ENCODE peak calls at places on chromosome 1, in five cellular contexts. One of them, this sample, is unnamed.

GRCh38 chr1:117106478-117106877 is 15.1 kb downstream of the TRIM45 start:
- DNase-seq in AG04450: no peak
- DNase-seq in effector memory CD4-positive, alpha-beta T cell: no peak
- DNase-seq in psoas muscle: no peak
- DNase-seq in hepatocyte: no peak
- DNase-seq in this sample: no peak

GRCh38 chr1:182181167-182181572 is 119.7 kb upstream of the ZNF648 start:
- DNase-seq in effector memory CD4-positive, alpha-beta T cell: no peak
- DNase-seq in psoas muscle: no peak
- DNase-seq in AG04450: no peak
- DNase-seq in hepatocyte: peak; percentile 68
- DNase-seq in this sample: no peak

GRCh38 chr1:58818075-58818474 is 34.2 kb upstream of the JUN start:
- DNase-seq in psoas muscle: no peak
- DNase-seq in hepatocyte: no peak
- DNase-seq in AG04450: peak; percentile 86
- DNase-seq in effector memory CD4-positive, alpha-beta T cell: no peak
- DNase-seq in this sample: no peak

GRCh38 chr1:167221804-167222610 is 1.3 kb downstream of the POU2F1 start:
- DNase-seq in AG04450: peak; percentile 42
- DNase-seq in psoas muscle: peak; percentile 65
- DNase-seq in hepatocyte: peak; percentile 80
- DNase-seq in effector memory CD4-positive, alpha-beta T cell: peak; percentile 63
- DNase-seq in this sample: peak; percentile 65

GRCh38 chr1:31701137-31701736 is 2.6 kb downstream of the COL16A1 start:
- DNase-seq in effector memory CD4-positive, alpha-beta T cell: no peak
- DNase-seq in psoas muscle: peak; percentile 93
- DNase-seq in AG04450: peak; percentile 94
- DNase-seq in hepatocyte: peak; percentile 96
- DNase-seq in this sample: peak; percentile 73

GRCh38 chr1:226827458-226827857 is 43.0 kb upstream of the PSEN2 start:
- DNase-seq in psoas muscle: peak; percentile 66
- DNase-seq in AG04450: no peak
- DNase-seq in hepatocyte: no peak
- DNase-seq in effector memory CD4-positive, alpha-beta T cell: no peak
- DNase-seq in this sample: no peak

GRCh38 chr1:176989023-176989422 is 175.5 kb downstream of the ASTN1 start:
- DNase-seq in effector memory CD4-positive, alpha-beta T cell: no peak
- DNase-seq in hepatocyte: no peak
- DNase-seq in psoas muscle: no peak
- DNase-seq in AG04450: no peak
- DNase-seq in this sample: no peak

GRCh38 chr1:218454700-218455282 is 109.7 kb downstream of the TGFB2 start:
- DNase-seq in effector memory CD4-positive, alpha-beta T cell: no peak
- DNase-seq in psoas muscle: no peak
- DNase-seq in hepatocyte: no peak
- DNase-seq in AG04450: no peak
- DNase-seq in this sample: no peak

GRCh38 chr1:116195077-116195868 is 84.1 kb downstream of the MAB21L3 start:
- DNase-seq in hepatocyte: no peak
- DNase-seq in AG04450: no peak
- DNase-seq in psoas muscle: no peak
- DNase-seq in effector memory CD4-positive, alpha-beta T cell: no peak
- DNase-seq in this sample: no peak

GRCh38 chr1:20376880-20377494 is 86.3 kb downstream of the VWA5B1 start:
- DNase-seq in hepatocyte: peak; percentile 62
- DNase-seq in effector memory CD4-positive, alpha-beta T cell: peak; percentile 11
- DNase-seq in psoas muscle: no peak
- DNase-seq in AG04450: no peak
- DNase-seq in this sample: peak; percentile 80

GRCh38 chr1:71351438-71351837 is 270.6 kb upstream of the ZRANB2 start:
- DNase-seq in effector memory CD4-positive, alpha-beta T cell: no peak
- DNase-seq in psoas muscle: no peak
- DNase-seq in hepatocyte: no peak
- DNase-seq in AG04450: peak; percentile 56
- DNase-seq in this sample: no peak

GRCh38 chr1:247336390-247336789 is 4.7 kb upstream of the ZNF496 start:
- DNase-seq in effector memory CD4-positive, alpha-beta T cell: no peak
- DNase-seq in hepatocyte: no peak
- DNase-seq in psoas muscle: no peak
- DNase-seq in AG04450: no peak
- DNase-seq in this sample: no peak

GRCh38 chr1:247338723-247339270 is 7.1 kb upstream of the ZNF496 start:
- DNase-seq in effector memory CD4-positive, alpha-beta T cell: no peak
- DNase-seq in hepatocyte: no peak
- DNase-seq in AG04450: no peak
- DNase-seq in psoas muscle: no peak
- DNase-seq in this sample: no peak

GRCh38 chr1:247335871-247336270 is 4.2 kb upstream of the ZNF496 start:
- DNase-seq in effector memory CD4-positive, alpha-beta T cell: no peak
- DNase-seq in AG04450: no peak
- DNase-seq in hepatocyte: no peak
- DNase-seq in psoas muscle: no peak
- DNase-seq in this sample: no peak

GRCh38 chr1:247337250-247337746 is 5.6 kb upstream of the ZNF496 start:
- DNase-seq in hepatocyte: no peak
- DNase-seq in psoas muscle: no peak
- DNase-seq in AG04450: no peak
- DNase-seq in effector memory CD4-positive, alpha-beta T cell: no peak
- DNase-seq in this sample: no peak

DNA sequence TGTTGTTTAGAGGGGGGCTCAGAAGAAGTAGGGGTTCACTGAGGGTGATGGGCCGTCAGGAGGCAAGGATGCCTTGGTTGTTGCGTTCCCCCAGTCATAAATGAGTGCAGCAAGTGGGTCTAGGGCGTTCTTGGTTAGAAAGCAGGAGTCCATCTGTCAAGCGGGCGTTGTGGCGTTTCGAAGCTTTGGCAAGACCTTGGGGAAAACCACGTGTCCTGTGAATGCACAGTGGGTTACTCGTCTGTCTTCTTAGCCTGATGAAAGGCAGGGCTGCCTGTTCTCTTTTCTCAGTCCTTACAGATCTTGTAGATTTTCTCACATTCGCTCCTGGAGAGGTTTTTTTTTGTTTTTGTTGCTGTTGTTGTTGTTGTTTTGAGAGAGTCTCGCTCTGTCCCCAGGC is 6.3 kb upstream of the ZNF496 start:
- DNase-seq in AG04450: no peak
- DNase-seq in psoas muscle: no peak
- DNase-seq in effector memory CD4-positive, alpha-beta T cell: no peak
- DNase-seq in hepatocyte: no peak
- DNase-seq in this sample: no peak
- H3K27me3 ChIP-seq in AG04450: no peaks in the 10 kb centered on the region
- H3K27me3 ChIP-seq in psoas muscle: no peaks in the 10 kb centered on the region
- H3K27me3 ChIP-seq in effector memory CD4-positive, alpha-beta T cell: no peaks in the 10 kb centered on the region
- H3K27me3 ChIP-seq in hepatocyte: no peaks in the 10 kb centered on the region
- H3K27me3 ChIP-seq in this sample: no peaks in the 10 kb centered on the region

GRCh38 chr1:231178970-231179369 is 17.1 kb downstream of the TRIM67 start:
- DNase-seq in AG04450: no peak
- DNase-seq in hepatocyte: no peak
- DNase-seq in effector memory CD4-positive, alpha-beta T cell: no peak
- DNase-seq in psoas muscle: no peak
- DNase-seq in this sample: no peak
- H3K27me3 ChIP-seq in AG04450: peaks cover 2% of the 10 kb centered on the region
- H3K27me3 ChIP-seq in hepatocyte: peaks cover 26% of the 10 kb centered on the region
- H3K27me3 ChIP-seq in effector memory CD4-positive, alpha-beta T cell: peaks cover 3% of the 10 kb centered on the region
- H3K27me3 ChIP-seq in psoas muscle: peaks cover 25% of the 10 kb centered on the region
- H3K27me3 ChIP-seq in this sample: no peaks in the 10 kb centered on the region

GRCh38 chr1:55376894-55377293 is 161.7 kb upstream of the USP24 start:
- DNase-seq in AG04450: no peak
- DNase-seq in psoas muscle: no peak
- DNase-seq in effector memory CD4-positive, alpha-beta T cell: no peak
- DNase-seq in hepatocyte: no peak
- DNase-seq in this sample: no peak
- H3K27me3 ChIP-seq in AG04450: no peaks in the 10 kb centered on the region
- H3K27me3 ChIP-seq in psoas muscle: no peaks in the 10 kb centered on the region
- H3K27me3 ChIP-seq in effector memory CD4-positive, alpha-beta T cell: no peaks in the 10 kb centered on the region
- H3K27me3 ChIP-seq in hepatocyte: no peaks in the 10 kb centered on the region
- H3K27me3 ChIP-seq in this sample: no peaks in the 10 kb centered on the region

GRCh38 chr1:204080163-204080903 is 7.4 kb downstream of the SOX13 start:
- DNase-seq in AG04450: no peak
- DNase-seq in hepatocyte: peak; percentile 95
- DNase-seq in psoas muscle: peak; percentile 68
- DNase-seq in effector memory CD4-positive, alpha-beta T cell: no peak
- DNase-seq in this sample: peak; percentile 93
- H3K27me3 ChIP-seq in AG04450: peaks cover 4% of the 10 kb centered on the region
- H3K27me3 ChIP-seq in hepatocyte: no peaks in the 10 kb centered on the region
- H3K27me3 ChIP-seq in psoas muscle: no peaks in the 10 kb centered on the region
- H3K27me3 ChIP-seq in effector memory CD4-positive, alpha-beta T cell: no peaks in the 10 kb centered on the region
- H3K27me3 ChIP-seq in this sample: no peaks in the 10 kb centered on the region

GRCh38 chr1:231216515-231216914 is 24.5 kb upstream of the GNPAT start:
- DNase-seq in psoas muscle: no peak
- DNase-seq in AG04450: no peak
- DNase-seq in effector memory CD4-positive, alpha-beta T cell: no peak
- DNase-seq in hepatocyte: peak; percentile 64
- DNase-seq in this sample: no peak

GRCh38 chr1:231215676-231216385 is 25.2 kb upstream of the GNPAT start:
- DNase-seq in psoas muscle: no peak
- DNase-seq in hepatocyte: no peak
- DNase-seq in effector memory CD4-positive, alpha-beta T cell: no peak
- DNase-seq in AG04450: no peak
- DNase-seq in this sample: no peak

GRCh38 chr1:231214918-231215675 is 25.9 kb upstream of the GNPAT start:
- DNase-seq in psoas muscle: no peak
- DNase-seq in effector memory CD4-positive, alpha-beta T cell: no peak
- DNase-seq in AG04450: no peak
- DNase-seq in hepatocyte: no peak
- DNase-seq in this sample: no peak

GRCh38 chr1:231218078-231218477 is 22.9 kb upstream of the GNPAT start:
- DNase-seq in hepatocyte: no peak
- DNase-seq in AG04450: no peak
- DNase-seq in effector memory CD4-positive, alpha-beta T cell: no peak
- DNase-seq in psoas muscle: no peak
- DNase-seq in this sample: no peak

DNA sequence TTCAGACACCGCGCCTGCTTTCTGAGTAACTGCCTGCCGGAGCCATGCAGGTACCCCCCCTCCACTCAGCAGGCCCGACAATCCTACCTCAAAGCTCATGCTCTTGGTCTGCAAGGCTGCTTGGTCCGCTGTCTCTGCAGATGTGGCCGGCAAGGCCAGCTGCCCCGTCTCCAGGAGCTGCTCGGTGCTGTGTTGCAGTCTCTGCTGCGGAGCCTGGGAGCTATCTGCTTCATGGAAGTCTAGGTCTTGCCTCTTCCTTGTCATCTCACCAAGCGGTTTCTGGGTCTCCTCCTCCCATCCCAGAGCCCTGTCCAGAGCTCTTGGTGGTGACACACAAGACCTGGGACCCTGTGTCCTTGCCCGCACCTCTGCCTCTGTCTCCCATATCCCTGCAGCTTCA is 24.0 kb upstream of the GNPAT start:
- DNase-seq in effector memory CD4-positive, alpha-beta T cell: no peak
- DNase-seq in psoas muscle: no peak
- DNase-seq in hepatocyte: no peak
- DNase-seq in AG04450: no peak
- DNase-seq in this sample: no peak
- H3K27me3 ChIP-seq in effector memory CD4-positive, alpha-beta T cell: no peaks in the 10 kb centered on the region
- H3K27me3 ChIP-seq in psoas muscle: peaks cover 16% of the 10 kb centered on the region
- H3K27me3 ChIP-seq in hepatocyte: no peaks in the 10 kb centered on the region
- H3K27me3 ChIP-seq in AG04450: peaks cover 28% of the 10 kb centered on the region
- H3K27me3 ChIP-seq in this sample: no peaks in the 10 kb centered on the region

DNA sequence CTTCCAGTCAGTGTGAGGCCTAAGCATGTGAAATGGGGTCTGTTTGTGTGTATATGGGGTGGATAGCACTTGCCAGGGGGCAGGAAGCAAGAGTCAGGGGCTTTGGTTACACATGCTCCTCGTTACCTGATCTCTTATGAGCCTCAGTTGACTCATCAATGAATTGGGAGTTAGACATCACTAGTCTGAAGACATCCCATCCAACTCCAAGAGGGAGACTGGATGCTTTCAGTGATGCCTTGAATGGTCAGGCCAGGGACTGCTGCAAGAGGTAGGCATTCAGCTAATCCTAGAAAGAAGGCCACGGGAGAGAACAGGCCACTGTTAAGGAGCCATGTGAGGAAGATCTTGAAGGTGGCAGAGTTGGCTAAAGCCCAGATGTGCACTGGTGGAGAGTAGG is 6.3 kb downstream of the RAB25 start:
- DNase-seq in psoas muscle: no peak
- DNase-seq in hepatocyte: no peak
- DNase-seq in AG04450: no peak
- DNase-seq in effector memory CD4-positive, alpha-beta T cell: no peak
- DNase-seq in this sample: no peak
- H3K27me3 ChIP-seq in psoas muscle: no peaks in the 10 kb centered on the region
- H3K27me3 ChIP-seq in hepatocyte: no peaks in the 10 kb centered on the region
- H3K27me3 ChIP-seq in AG04450: no peaks in the 10 kb centered on the region
- H3K27me3 ChIP-seq in effector memory CD4-positive, alpha-beta T cell: no peaks in the 10 kb centered on the region
- H3K27me3 ChIP-seq in this sample: no peaks in the 10 kb centered on the region